ENCODE peak calls at places on chromosomes 16 and 17, in four cellular contexts. N is stimulated activated CD4-positive, alpha-beta T cell treated with anti-CD3 and anti-CD28 coated beads, Interleukin-4, amount 100 ng/mL, for 24 hours; T is NCI-H2081; W is thoracic aorta. K is an unnamed sample.

GRCh38 chr17:44267818-44268490 is at the start of gene SLC4A1:
- DNase-seq in N (no peak), T (no peak), W (no peak), K (no peak)

GRCh38 chr16:30054959-30055553 is 10.5 kb upstream of the ALDOA start:
- DNase-seq in N (peak), T (no peak), W (no peak), K (no peak)

GRCh38 chr17:34503804-34504203 is 75.6 kb upstream of the TMEM132E start:
- DNase-seq in N (no peak), T (no peak), W (no peak), K (no peak)

GRCh38 chr16:73172621-73173312 is 124.8 kb upstream of the ZFHX3 start:
- DNase-seq in N (no peak), T (peak), W (no peak), K (peak)

GRCh38 chr16:84136331-84137125 is 8.4 kb downstream of the HSDL1 start:
- DNase-seq in N (no peak), T (no peak), W (no peak), K (no peak)

GRCh38 chr17:32998893-32999240 is 7.2 kb downstream of the SPACA3 start:
- DNase-seq in N (no peak), T (no peak), W (no peak), K (peak)

GRCh38 chr16:3738541-3738940 is 21.2 kb upstream of the TRAP1 start:
- DNase-seq in N (no peak), T (no peak), W (no peak), K (no peak)

GRCh38 chr16:89046491-89046890 is 47.2 kb upstream of the ACSF3 start:
- DNase-seq in N (no peak), T (no peak), W (no peak), K (no peak)

GRCh38 chr16:25257504-25257955 is at the start of gene ZKSCAN2:
- DNase-seq in N (peak), T (peak), W (peak), K (peak)

GRCh38 chr17:7835818-7836595 is 2.0 kb downstream of the KDM6B start:
- DNase-seq in N (no peak), T (peak), W (no peak), K (no peak)

GRCh38 chr16:82793550-82794244 is 166.9 kb downstream of the CDH13 start:
- DNase-seq in N (no peak), T (no peak), W (no peak), K (no peak)

GRCh38 chr16:50496990-50497389 is 51.2 kb upstream of the NKD1 start:
- DNase-seq in N (no peak), T (no peak), W (no peak), K (no peak)

GRCh38 chr17:8223356-8224063 is 13.1 kb upstream of the AURKB start:
- DNase-seq in N (peak), T (peak), W (no peak), K (peak)

GRCh38 chr17:59643159-59643857 is 23.6 kb downstream of the CLTC start:
- DNase-seq in N (no peak), T (no peak), W (no peak), K (no peak)

GRCh38 chr17:2086306-2086705 is 31.4 kb downstream of the HIC1 start:
- DNase-seq in N (no peak), T (no peak), W (no peak), K (no peak)

GRCh38 chr16:70553645-70554044 is 30.0 kb downstream of the SF3B3 start:
- DNase-seq in N (no peak), T (no peak), W (no peak), K (no peak)

GRCh38 chr16:49701867-49702494 is 153.9 kb downstream of the ZNF423 start:
- DNase-seq in N (no peak), T (peak), W (no peak), K (no peak)

GRCh38 chr17:82984751-82985435 is 94.5 kb upstream of the METRNL start:
- DNase-seq in N (no peak), T (no peak), W (no peak), K (no peak)

GRCh38 chr17:81399481-81400153 is 4.4 kb downstream of the BAHCC1 start:
- DNase-seq in N (no peak), T (no peak), W (no peak), K (peak)

GRCh38 chr17:82281076-82281475 is 7.6 kb upstream of the CSNK1D start:
- DNase-seq in N (no peak), T (no peak), W (no peak), K (no peak)